ENCODE peak calls at places on chromosomes 12 and 14, in six cellular contexts. T is C1 segment of cervical spinal cord, P is HepG2, F is GM12891, Z is GM13977, D is HEK293T. M is an unnamed sample.

GRCh38 chr14:65487783-65488578 is 75.5 kb downstream of the FUT8 start:
- DNase-seq in F (no peak), P (no peak), Z (no peak), T (no peak), D (no peak), M (no peak)

GRCh38 chr12:64400041-64400440 is 4.2 kb upstream of the XPOT start:
- DNase-seq in F (no peak), Z (no peak), D (no peak), T (peak; percentile 26), P (no peak), M (no peak)

GRCh38 chr14:72943876-72944430 is 17.7 kb downstream of the DCAF4 start:
- DNase-seq in D (no peak), P (no peak), T (no peak), F (no peak), Z (no peak), M (no peak)

GRCh38 chr14:65359503-65359902 is 53.0 kb upstream of the FUT8 start:
- DNase-seq in F (no peak), D (no peak), T (no peak), Z (no peak), P (peak; percentile 14), M (no peak)

GRCh38 chr12:132439333-132439904 is 50.5 kb upstream of the FBRSL1 start:
- DNase-seq in P (no peak), D (no peak), F (no peak), Z (no peak), T (no peak), M (no peak)

GRCh38 chr14:77682158-77682553 is 25.7 kb downstream of the ALKBH1 start:
- DNase-seq in Z (no peak), T (no peak), D (no peak), P (peak; percentile 27), F (no peak), M (no peak)

GRCh38 chr12:88703790-88704189 is 123.5 kb upstream of the KITLG start:
- DNase-seq in D (no peak), P (no peak), T (no peak), Z (no peak), F (no peak), M (no peak)

GRCh38 chr12:81888341-81888740 is 129.2 kb upstream of the PPFIA2 start:
- DNase-seq in D (no peak), P (no peak), F (no peak), T (no peak), Z (no peak), M (no peak)

GRCh38 chr14:102737402-102738372 is 39.6 kb upstream of the TRAF3 start:
- DNase-seq in P (no peak), Z (no peak), T (no peak), D (no peak), F (no peak), M (no peak)

GRCh38 chr14:87799400-87799799 is 193.6 kb downstream of the GALC start:
- DNase-seq in D (no peak), P (no peak), T (no peak), F (no peak), Z (no peak), M (no peak)

GRCh38 chr12:90290980-90291975 is 582.6 kb upstream of the ATP2B1 start:
- DNase-seq in T (no peak), P (no peak), D (no peak), Z (no peak), F (no peak), M (no peak)

GRCh38 chr12:65879878-65880277 is 55.6 kb downstream of the HMGA2 start:
- DNase-seq in F (no peak), D (no peak), T (no peak), Z (no peak), P (no peak), M (no peak)

GRCh38 chr12:13534645-13535398 is 338.3 kb downstream of the EMP1 start:
- DNase-seq in P (peak; percentile 39), Z (peak; percentile 19), D (peak; percentile 66), T (peak; percentile 71), F (no peak), M (no peak)

GRCh38 chr12:55659486-55660385 is 23.0 kb downstream of the OR10P1 start:
- DNase-seq in D (no peak), T (no peak), P (peak; percentile 27), Z (no peak), F (no peak), M (peak; percentile 76)

GRCh38 chr14:67620217-67620789 is 583 bp downstream of the ARG2 start:
- DNase-seq in T (no peak), Z (no peak), F (no peak), P (no peak), D (peak; percentile 26), M (no peak)

M was measured in cardiac septum.